ENCODE peak calls at places on chromosomes 13 and 19, in eight cellular contexts. One of them, this sample, is unnamed.
A peak's percentile ranks its signal among the peaks of the same experiment; 100 is the strongest.

GRCh38 chr13:20461860-20462532 is 63.7 kb downstream of the CRYL1 start:
- DNase-seq in lower leg skin: no peak
- DNase-seq in ascending aorta: no peak
- DNase-seq in foreskin fibroblast: no peak
- DNase-seq in bronchial epithelial cell: peak; percentile 15
- DNase-seq in GM12865: no peak
- DNase-seq in esophagus squamous epithelium: no peak
- DNase-seq in cardiac fibroblast: peak; percentile 60
- DNase-seq in this sample: no peak

GRCh38 chr13:53201454-53202225 is 173.0 kb downstream of the OLFM4 start:
- DNase-seq in lower leg skin: peak; percentile 82
- DNase-seq in ascending aorta: no peak
- DNase-seq in foreskin fibroblast: no peak
- DNase-seq in bronchial epithelial cell: no peak
- DNase-seq in GM12865: no peak
- DNase-seq in esophagus squamous epithelium: no peak
- DNase-seq in cardiac fibroblast: no peak
- DNase-seq in this sample: no peak

GRCh38 chr19:46927106-46927505 is 66.3 kb downstream of the ARHGAP35 start:
- DNase-seq in lower leg skin: peak; percentile 46
- DNase-seq in ascending aorta: no peak
- DNase-seq in foreskin fibroblast: no peak
- DNase-seq in bronchial epithelial cell: peak; percentile 98
- DNase-seq in GM12865: no peak
- DNase-seq in esophagus squamous epithelium: no peak
- DNase-seq in cardiac fibroblast: no peak
- DNase-seq in this sample: no peak

GRCh38 chr13:59094149-59094548 is 1069.6 kb downstream of the DIAPH3 start:
- DNase-seq in lower leg skin: no peak
- DNase-seq in ascending aorta: no peak
- DNase-seq in foreskin fibroblast: no peak
- DNase-seq in bronchial epithelial cell: peak; percentile 1
- DNase-seq in GM12865: no peak
- DNase-seq in esophagus squamous epithelium: no peak
- DNase-seq in cardiac fibroblast: no peak
- DNase-seq in this sample: no peak

GRCh38 chr19:4066682-4067395 is at the start of gene ZBTB7A:
- DNase-seq in lower leg skin: peak; percentile 97
- DNase-seq in ascending aorta: peak; percentile 65
- DNase-seq in foreskin fibroblast: peak; percentile 86
- DNase-seq in bronchial epithelial cell: peak; percentile 55
- DNase-seq in GM12865: peak; percentile 84
- DNase-seq in esophagus squamous epithelium: peak; percentile 73
- DNase-seq in cardiac fibroblast: peak; percentile 80
- DNase-seq in this sample: no peak

GRCh38 chr13:39918837-39919236 is 263.4 kb downstream of the COG6 start:
- DNase-seq in lower leg skin: no peak
- DNase-seq in ascending aorta: no peak
- DNase-seq in foreskin fibroblast: peak; percentile 41
- DNase-seq in bronchial epithelial cell: peak; percentile 53
- DNase-seq in GM12865: no peak
- DNase-seq in esophagus squamous epithelium: no peak
- DNase-seq in cardiac fibroblast: peak; percentile 32
- DNase-seq in this sample: no peak

GRCh38 chr13:112066624-112067004 is 335 bp upstream of the SOX1 start:
- DNase-seq in lower leg skin: peak; percentile 82
- DNase-seq in ascending aorta: no peak
- DNase-seq in foreskin fibroblast: peak; percentile 58
- DNase-seq in bronchial epithelial cell: no peak
- DNase-seq in GM12865: no peak
- DNase-seq in esophagus squamous epithelium: no peak
- DNase-seq in cardiac fibroblast: peak; percentile 27
- DNase-seq in this sample: no peak

GRCh38 chr13:30191491-30192100 is 115.8 kb downstream of the KATNAL1 start:
- DNase-seq in lower leg skin: no peak
- DNase-seq in ascending aorta: no peak
- DNase-seq in foreskin fibroblast: peak; percentile 60
- DNase-seq in bronchial epithelial cell: peak; percentile 51
- DNase-seq in GM12865: peak; percentile 27
- DNase-seq in esophagus squamous epithelium: no peak
- DNase-seq in cardiac fibroblast: no peak
- DNase-seq in this sample: no peak

GRCh38 chr19:35719402-35720162 is 1.8 kb downstream of the KMT2B start:
- DNase-seq in lower leg skin: no peak
- DNase-seq in ascending aorta: no peak
- DNase-seq in foreskin fibroblast: no peak
- DNase-seq in bronchial epithelial cell: no peak
- DNase-seq in GM12865: no peak
- DNase-seq in esophagus squamous epithelium: no peak
- DNase-seq in cardiac fibroblast: no peak
- DNase-seq in this sample: no peak

GRCh38 chr19:39307822-39308530 is 11.8 kb downstream of the IFNL1 start:
- DNase-seq in lower leg skin: peak; percentile 82
- DNase-seq in ascending aorta: no peak
- DNase-seq in foreskin fibroblast: no peak
- DNase-seq in bronchial epithelial cell: no peak
- DNase-seq in GM12865: no peak
- DNase-seq in esophagus squamous epithelium: no peak
- DNase-seq in cardiac fibroblast: no peak
- DNase-seq in this sample: no peak
- H3K4me3 ChIP-seq in lower leg skin: no peak overlapping the region
- H3K4me3 ChIP-seq in ascending aorta: peak overlapping the region; percentile 17
- H3K4me3 ChIP-seq in foreskin fibroblast: no peak overlapping the region
- H3K4me3 ChIP-seq in bronchial epithelial cell: no peak overlapping the region
- H3K4me3 ChIP-seq in GM12865: no peak overlapping the region
- H3K4me3 ChIP-seq in esophagus squamous epithelium: peak overlapping the region; percentile 52
- H3K4me3 ChIP-seq in cardiac fibroblast: no peak overlapping the region
- H3K4me3 ChIP-seq in this sample: no peak overlapping the region

DNA sequence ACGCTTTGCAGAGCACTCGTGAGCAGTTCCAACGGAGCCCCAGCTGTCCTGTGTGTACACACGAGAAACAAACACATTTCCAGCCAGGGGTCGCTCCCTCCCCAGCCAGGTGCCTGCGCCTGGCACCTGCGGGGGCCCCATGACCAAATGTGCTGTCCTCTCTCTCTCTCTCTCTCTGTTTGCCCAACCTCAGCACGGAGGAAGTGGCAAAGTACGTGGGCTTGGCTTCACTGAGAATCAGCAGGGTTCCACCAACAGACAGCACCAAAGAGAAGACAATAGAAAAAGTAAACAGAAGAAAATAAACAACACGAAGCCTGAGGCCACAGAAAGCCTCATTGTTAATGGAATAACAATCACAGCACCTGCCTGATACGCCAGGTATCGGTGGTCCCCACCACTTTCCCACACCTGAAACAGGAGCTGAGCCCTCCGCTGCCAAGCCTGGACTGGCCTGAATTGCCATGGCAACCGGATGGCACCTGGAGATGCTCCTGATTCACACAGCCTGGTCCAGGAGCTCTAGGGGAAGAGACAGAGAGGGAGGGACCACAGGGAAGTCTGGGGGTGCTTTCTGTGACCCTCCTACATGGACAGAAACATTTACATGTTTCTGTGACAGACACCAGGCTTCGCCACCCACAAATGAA is 103.9 kb upstream of the CACNA1A start:
- DNase-seq in lower leg skin: no peak
- DNase-seq in ascending aorta: no peak
- DNase-seq in foreskin fibroblast: no peak
- DNase-seq in bronchial epithelial cell: no peak
- DNase-seq in GM12865: no peak
- DNase-seq in esophagus squamous epithelium: no peak
- DNase-seq in cardiac fibroblast: no peak
- DNase-seq in this sample: no peak
- TF ChIP-seq CTCF in lower leg skin: no peak
- TF ChIP-seq CTCF in ascending aorta: no peak
- TF ChIP-seq CTCF in foreskin fibroblast: no peak
- TF ChIP-seq CTCF in bronchial epithelial cell: no peak
- TF ChIP-seq CTCF in GM12865: no peak
- TF ChIP-seq CTCF in esophagus squamous epithelium: no peak
- TF ChIP-seq CTCF in cardiac fibroblast: no peak
- TF ChIP-seq CTCF in this sample: no peak

GRCh38 chr13:98978280-98978679 is 416 bp upstream of the DOCK9 start:
- DNase-seq in lower leg skin: no peak
- DNase-seq in ascending aorta: no peak
- DNase-seq in foreskin fibroblast: peak; percentile 77
- DNase-seq in bronchial epithelial cell: peak; percentile 93
- DNase-seq in GM12865: no peak
- DNase-seq in esophagus squamous epithelium: no peak
- DNase-seq in cardiac fibroblast: peak; percentile 48
- DNase-seq in this sample: peak; percentile 59
- H3K4me3 ChIP-seq in lower leg skin: no peak overlapping the region
- H3K4me3 ChIP-seq in ascending aorta: peak overlapping the region; percentile 42
- H3K4me3 ChIP-seq in foreskin fibroblast: peak overlapping the region; percentile 61
- H3K4me3 ChIP-seq in bronchial epithelial cell: no peak overlapping the region
- H3K4me3 ChIP-seq in GM12865: no peak overlapping the region
- H3K4me3 ChIP-seq in esophagus squamous epithelium: peak overlapping the region; percentile 58
- H3K4me3 ChIP-seq in cardiac fibroblast: peak overlapping the region; percentile 60
- H3K4me3 ChIP-seq in this sample: peak overlapping the region; percentile 49

DNA sequence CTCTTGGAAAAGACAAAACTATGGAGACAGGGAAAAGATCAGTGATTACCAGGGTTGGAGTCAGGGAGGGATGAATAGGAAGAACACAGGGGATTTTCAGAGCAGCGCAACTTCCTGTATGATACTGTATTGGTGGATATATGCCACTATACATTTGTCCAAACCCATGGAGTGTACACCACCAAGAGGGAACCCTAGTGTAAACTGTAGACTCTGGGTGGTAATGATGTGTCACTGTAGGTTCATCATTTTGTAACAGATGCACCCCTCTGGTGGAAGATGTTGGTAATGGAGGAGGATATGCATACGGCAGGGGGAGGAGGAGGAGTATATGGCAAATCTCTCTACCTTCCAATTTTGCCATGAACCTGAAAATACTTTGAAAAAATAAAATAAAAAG is 68.1 kb downstream of the UFM1 start:
- DNase-seq in lower leg skin: no peak
- DNase-seq in ascending aorta: no peak
- DNase-seq in foreskin fibroblast: peak; percentile 59
- DNase-seq in bronchial epithelial cell: peak; percentile 52
- DNase-seq in GM12865: peak; percentile 28
- DNase-seq in esophagus squamous epithelium: no peak
- DNase-seq in cardiac fibroblast: no peak
- DNase-seq in this sample: no peak
- TF ChIP-seq CTCF in lower leg skin: no peak
- TF ChIP-seq CTCF in ascending aorta: no peak
- TF ChIP-seq CTCF in foreskin fibroblast: peak; percentile 49
- TF ChIP-seq CTCF in bronchial epithelial cell: peak; percentile 40
- TF ChIP-seq CTCF in GM12865: peak; percentile 35
- TF ChIP-seq CTCF in esophagus squamous epithelium: peak; percentile 46
- TF ChIP-seq CTCF in cardiac fibroblast: peak; percentile 38
- TF ChIP-seq CTCF in this sample: peak; percentile 13

GRCh38 chr13:108922108-108922507 is 292.7 kb downstream of the MYO16 start:
- DNase-seq in lower leg skin: no peak
- DNase-seq in ascending aorta: no peak
- DNase-seq in foreskin fibroblast: no peak
- DNase-seq in bronchial epithelial cell: no peak
- DNase-seq in GM12865: no peak
- DNase-seq in esophagus squamous epithelium: no peak
- DNase-seq in cardiac fibroblast: no peak
- DNase-seq in this sample: no peak
- H3K4me3 ChIP-seq in lower leg skin: no peak overlapping the region
- H3K4me3 ChIP-seq in ascending aorta: no peak overlapping the region
- H3K4me3 ChIP-seq in foreskin fibroblast: no peak overlapping the region
- H3K4me3 ChIP-seq in bronchial epithelial cell: no peak overlapping the region
- H3K4me3 ChIP-seq in GM12865: no peak overlapping the region
- H3K4me3 ChIP-seq in esophagus squamous epithelium: no peak overlapping the region
- H3K4me3 ChIP-seq in cardiac fibroblast: no peak overlapping the region
- H3K4me3 ChIP-seq in this sample: no peak overlapping the region

GRCh38 chr13:33874871-33875270 is 56.9 kb downstream of the RFC3 start:
- DNase-seq in lower leg skin: no peak
- DNase-seq in ascending aorta: no peak
- DNase-seq in foreskin fibroblast: peak; percentile 4
- DNase-seq in bronchial epithelial cell: no peak
- DNase-seq in GM12865: no peak
- DNase-seq in esophagus squamous epithelium: no peak
- DNase-seq in cardiac fibroblast: no peak
- DNase-seq in this sample: no peak
- TF ChIP-seq CTCF in lower leg skin: no peak
- TF ChIP-seq CTCF in ascending aorta: no peak
- TF ChIP-seq CTCF in foreskin fibroblast: peak; percentile 21
- TF ChIP-seq CTCF in bronchial epithelial cell: no peak
- TF ChIP-seq CTCF in GM12865: no peak
- TF ChIP-seq CTCF in esophagus squamous epithelium: no peak
- TF ChIP-seq CTCF in cardiac fibroblast: no peak
- TF ChIP-seq CTCF in this sample: no peak